ENCODE peak calls at places on chromosomes 13 and 19, in six cellular contexts. One of them, this sample, is unnamed.

GRCh38 chr13:87344176-87344575 is 327.0 kb upstream of the SLITRK5 start:
- DNase-seq in fibroblast of pulmonary artery: no peak
- DNase-seq in mucosa of descending colon: no peak
- DNase-seq in psoas muscle: no peak
- DNase-seq in neural crest cell: no peak
- DNase-seq in left ventricle myocardium inferior: no peak
- DNase-seq in this sample: no peak

GRCh38 chr19:4456566-4456842 is 1.1 kb downstream of the UBXN6 start:
- DNase-seq in fibroblast of pulmonary artery: peak
- DNase-seq in mucosa of descending colon: no peak
- DNase-seq in psoas muscle: peak
- DNase-seq in neural crest cell: no peak
- DNase-seq in left ventricle myocardium inferior: no peak
- DNase-seq in this sample: no peak

GRCh38 chr13:76533251-76533650 is 353.0 kb downstream of the KCTD12 start:
- DNase-seq in fibroblast of pulmonary artery: no peak
- DNase-seq in mucosa of descending colon: no peak
- DNase-seq in psoas muscle: no peak
- DNase-seq in neural crest cell: no peak
- DNase-seq in left ventricle myocardium inferior: no peak
- DNase-seq in this sample: no peak

GRCh38 chr13:90293793-90294361 is 1053.6 kb upstream of the MIR17HG start:
- DNase-seq in fibroblast of pulmonary artery: no peak
- DNase-seq in mucosa of descending colon: no peak
- DNase-seq in psoas muscle: no peak
- DNase-seq in neural crest cell: no peak
- DNase-seq in left ventricle myocardium inferior: no peak
- DNase-seq in this sample: no peak

GRCh38 chr19:40453151-40453735 is 9.1 kb upstream of the SERTAD3 start:
- DNase-seq in fibroblast of pulmonary artery: no peak
- DNase-seq in mucosa of descending colon: no peak
- DNase-seq in psoas muscle: no peak
- DNase-seq in neural crest cell: no peak
- DNase-seq in left ventricle myocardium inferior: no peak
- DNase-seq in this sample: no peak

GRCh38 chr19:31570718-31571117 is 221.5 kb upstream of the TSHZ3 start:
- DNase-seq in fibroblast of pulmonary artery: no peak
- DNase-seq in mucosa of descending colon: no peak
- DNase-seq in psoas muscle: no peak
- DNase-seq in neural crest cell: no peak
- DNase-seq in left ventricle myocardium inferior: no peak
- DNase-seq in this sample: no peak

GRCh38 chr13:67950594-67950993 is 720.5 kb upstream of the PCDH9 start:
- DNase-seq in fibroblast of pulmonary artery: no peak
- DNase-seq in mucosa of descending colon: no peak
- DNase-seq in psoas muscle: no peak
- DNase-seq in neural crest cell: no peak
- DNase-seq in left ventricle myocardium inferior: no peak
- DNase-seq in this sample: no peak

GRCh38 chr13:97306646-97307045 is 84.5 kb downstream of the MBNL2 start:
- DNase-seq in fibroblast of pulmonary artery: peak
- DNase-seq in mucosa of descending colon: no peak
- DNase-seq in psoas muscle: no peak
- DNase-seq in neural crest cell: no peak
- DNase-seq in left ventricle myocardium inferior: no peak
- DNase-seq in this sample: no peak

GRCh38 chr19:45693168-45693788 is 812 bp downstream of the QPCTL start:
- DNase-seq in fibroblast of pulmonary artery: peak
- DNase-seq in mucosa of descending colon: peak
- DNase-seq in psoas muscle: peak
- DNase-seq in neural crest cell: peak
- DNase-seq in left ventricle myocardium inferior: peak
- DNase-seq in this sample: peak

GRCh38 chr13:21478881-21479808 is 20.0 kb upstream of the ZDHHC20 start:
- DNase-seq in fibroblast of pulmonary artery: peak
- DNase-seq in mucosa of descending colon: no peak
- DNase-seq in psoas muscle: no peak
- DNase-seq in neural crest cell: peak
- DNase-seq in left ventricle myocardium inferior: no peak
- DNase-seq in this sample: peak

GRCh38 chr19:13163609-13164364 is 13.6 kb downstream of the IER2 start:
- DNase-seq in fibroblast of pulmonary artery: peak
- DNase-seq in mucosa of descending colon: peak
- DNase-seq in psoas muscle: peak
- DNase-seq in neural crest cell: peak
- DNase-seq in left ventricle myocardium inferior: peak
- DNase-seq in this sample: peak

GRCh38 chr19:45099465-45100201 is 6.7 kb downstream of the PPP1R37 start:
- DNase-seq in fibroblast of pulmonary artery: no peak
- DNase-seq in mucosa of descending colon: no peak
- DNase-seq in psoas muscle: peak
- DNase-seq in neural crest cell: no peak
- DNase-seq in left ventricle myocardium inferior: no peak
- DNase-seq in this sample: peak

GRCh38 chr19:20422616-20423205 is 142.9 kb downstream of the ZNF737 start:
- DNase-seq in fibroblast of pulmonary artery: peak
- DNase-seq in mucosa of descending colon: no peak
- DNase-seq in psoas muscle: peak
- DNase-seq in neural crest cell: no peak
- DNase-seq in left ventricle myocardium inferior: peak
- DNase-seq in this sample: no peak

GRCh38 chr13:48437381-48437780 is 24.5 kb upstream of the LPAR6 start:
- DNase-seq in fibroblast of pulmonary artery: peak
- DNase-seq in mucosa of descending colon: no peak
- DNase-seq in psoas muscle: peak
- DNase-seq in neural crest cell: no peak
- DNase-seq in left ventricle myocardium inferior: peak
- DNase-seq in this sample: peak

GRCh38 chr13:85896516-85897450 is 97.6 kb upstream of the SLITRK6 start:
- DNase-seq in fibroblast of pulmonary artery: no peak
- DNase-seq in mucosa of descending colon: no peak
- DNase-seq in psoas muscle: no peak
- DNase-seq in neural crest cell: no peak
- DNase-seq in left ventricle myocardium inferior: no peak
- DNase-seq in this sample: no peak
- TF ChIP-seq CTCF in fibroblast of pulmonary artery: no peak
- TF ChIP-seq CTCF in mucosa of descending colon: no peak
- TF ChIP-seq CTCF in psoas muscle: no peak
- TF ChIP-seq CTCF in neural crest cell: peak
- TF ChIP-seq CTCF in left ventricle myocardium inferior: no peak
- TF ChIP-seq CTCF in this sample: no peak

DNA sequence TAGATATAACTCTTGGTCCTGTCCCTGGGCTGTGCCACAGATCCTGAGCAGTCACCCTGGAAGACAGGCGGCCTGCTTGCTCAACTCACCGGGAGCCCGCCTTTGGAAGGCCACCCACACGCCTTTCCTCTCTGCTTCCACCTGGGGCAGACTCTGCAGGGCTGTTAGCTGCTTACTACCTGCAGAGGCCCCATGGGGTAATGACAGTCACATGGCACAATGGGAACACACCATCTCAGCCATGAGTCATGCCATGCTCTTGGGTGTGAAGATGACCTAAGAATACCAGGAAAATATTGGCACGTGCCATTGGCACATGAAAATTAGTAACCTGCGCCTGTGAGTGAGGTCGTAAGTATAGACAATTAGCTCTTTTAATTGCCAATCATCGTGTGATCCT is 108.6 kb downstream of the COL4A2 start:
- DNase-seq in fibroblast of pulmonary artery: no peak
- DNase-seq in mucosa of descending colon: no peak
- DNase-seq in psoas muscle: no peak
- DNase-seq in neural crest cell: no peak
- DNase-seq in left ventricle myocardium inferior: no peak
- DNase-seq in this sample: peak
- TF ChIP-seq CTCF in fibroblast of pulmonary artery: no peak
- TF ChIP-seq CTCF in mucosa of descending colon: no peak
- TF ChIP-seq CTCF in psoas muscle: no peak
- TF ChIP-seq CTCF in neural crest cell: no peak
- TF ChIP-seq CTCF in left ventricle myocardium inferior: no peak
- TF ChIP-seq CTCF in this sample: no peak

GRCh38 chr19:41882568-41883462 is at the start of gene ARHGEF1:
- DNase-seq in fibroblast of pulmonary artery: no peak
- DNase-seq in mucosa of descending colon: peak
- DNase-seq in psoas muscle: peak
- DNase-seq in neural crest cell: no peak
- DNase-seq in left ventricle myocardium inferior: peak
- DNase-seq in this sample: peak

GRCh38 chr19:41886761-41887710 is 4.1 kb downstream of the ARHGEF1 start:
- DNase-seq in fibroblast of pulmonary artery: no peak
- DNase-seq in mucosa of descending colon: no peak
- DNase-seq in psoas muscle: no peak
- DNase-seq in neural crest cell: no peak
- DNase-seq in left ventricle myocardium inferior: no peak
- DNase-seq in this sample: no peak

GRCh38 chr19:41880329-41880708 is 2.7 kb upstream of the ARHGEF1 start:
- DNase-seq in fibroblast of pulmonary artery: no peak
- DNase-seq in mucosa of descending colon: no peak
- DNase-seq in psoas muscle: no peak
- DNase-seq in neural crest cell: no peak
- DNase-seq in left ventricle myocardium inferior: no peak
- DNase-seq in this sample: no peak

GRCh38 chr19:41883463-41883820 is 458 bp downstream of the ARHGEF1 start:
- DNase-seq in fibroblast of pulmonary artery: no peak
- DNase-seq in mucosa of descending colon: no peak
- DNase-seq in psoas muscle: no peak
- DNase-seq in neural crest cell: no peak
- DNase-seq in left ventricle myocardium inferior: no peak
- DNase-seq in this sample: no peak

GRCh38 chr19:41883821-41884733 is 1.1 kb downstream of the ARHGEF1 start:
- DNase-seq in fibroblast of pulmonary artery: peak
- DNase-seq in mucosa of descending colon: peak
- DNase-seq in psoas muscle: peak
- DNase-seq in neural crest cell: peak
- DNase-seq in left ventricle myocardium inferior: peak
- DNase-seq in this sample: peak
- TF ChIP-seq CTCF in fibroblast of pulmonary artery: peak
- TF ChIP-seq CTCF in mucosa of descending colon: no peak
- TF ChIP-seq CTCF in psoas muscle: peak
- TF ChIP-seq CTCF in neural crest cell: no peak
- TF ChIP-seq CTCF in left ventricle myocardium inferior: peak
- TF ChIP-seq CTCF in this sample: no peak

GRCh38 chr13:114112826-114113322 is 19.5 kb downstream of the RASA3 start:
- DNase-seq in fibroblast of pulmonary artery: no peak
- DNase-seq in mucosa of descending colon: peak
- DNase-seq in psoas muscle: peak
- DNase-seq in neural crest cell: no peak
- DNase-seq in left ventricle myocardium inferior: no peak
- DNase-seq in this sample: no peak

GRCh38 chr13:114113961-114114360 is 18.5 kb downstream of the RASA3 start:
- DNase-seq in fibroblast of pulmonary artery: no peak
- DNase-seq in mucosa of descending colon: peak
- DNase-seq in psoas muscle: no peak
- DNase-seq in neural crest cell: no peak
- DNase-seq in left ventricle myocardium inferior: no peak
- DNase-seq in this sample: no peak

GRCh38 chr13:114116734-114117133 is 15.7 kb downstream of the RASA3 start:
- DNase-seq in fibroblast of pulmonary artery: no peak
- DNase-seq in mucosa of descending colon: peak
- DNase-seq in psoas muscle: no peak
- DNase-seq in neural crest cell: no peak
- DNase-seq in left ventricle myocardium inferior: no peak
- DNase-seq in this sample: no peak

GRCh38 chr13:114115796-114116195 is 16.6 kb downstream of the RASA3 start:
- DNase-seq in fibroblast of pulmonary artery: no peak
- DNase-seq in mucosa of descending colon: peak
- DNase-seq in psoas muscle: no peak
- DNase-seq in neural crest cell: no peak
- DNase-seq in left ventricle myocardium inferior: no peak
- DNase-seq in this sample: no peak

GRCh38 chr13:114115191-114115671 is 17.2 kb downstream of the RASA3 start:
- DNase-seq in fibroblast of pulmonary artery: peak
- DNase-seq in mucosa of descending colon: peak
- DNase-seq in psoas muscle: peak
- DNase-seq in neural crest cell: no peak
- DNase-seq in left ventricle myocardium inferior: no peak
- DNase-seq in this sample: peak
- TF ChIP-seq CTCF in fibroblast of pulmonary artery: peak
- TF ChIP-seq CTCF in mucosa of descending colon: no peak
- TF ChIP-seq CTCF in psoas muscle: no peak
- TF ChIP-seq CTCF in neural crest cell: no peak
- TF ChIP-seq CTCF in left ventricle myocardium inferior: peak
- TF ChIP-seq CTCF in this sample: no peak

GRCh38 chr19:7386769-7387168 is 38.0 kb downstream of the ARHGEF18 start:
- DNase-seq in fibroblast of pulmonary artery: no peak
- DNase-seq in mucosa of descending colon: no peak
- DNase-seq in psoas muscle: no peak
- DNase-seq in neural crest cell: no peak
- DNase-seq in left ventricle myocardium inferior: no peak
- DNase-seq in this sample: no peak

GRCh38 chr19:7383284-7383683 is 34.5 kb downstream of the ARHGEF18 start:
- DNase-seq in fibroblast of pulmonary artery: no peak
- DNase-seq in mucosa of descending colon: no peak
- DNase-seq in psoas muscle: no peak
- DNase-seq in neural crest cell: no peak
- DNase-seq in left ventricle myocardium inferior: no peak
- DNase-seq in this sample: no peak

GRCh38 chr19:7385062-7385461 is 36.3 kb downstream of the ARHGEF18 start:
- DNase-seq in fibroblast of pulmonary artery: no peak
- DNase-seq in mucosa of descending colon: no peak
- DNase-seq in psoas muscle: no peak
- DNase-seq in neural crest cell: no peak
- DNase-seq in left ventricle myocardium inferior: no peak
- DNase-seq in this sample: no peak

GRCh38 chr19:7382694-7383093 is 34.0 kb downstream of the ARHGEF18 start:
- DNase-seq in fibroblast of pulmonary artery: no peak
- DNase-seq in mucosa of descending colon: peak
- DNase-seq in psoas muscle: no peak
- DNase-seq in neural crest cell: no peak
- DNase-seq in left ventricle myocardium inferior: no peak
- DNase-seq in this sample: no peak

GRCh38 chr19:7386308-7386707 is 37.6 kb downstream of the ARHGEF18 start:
- DNase-seq in fibroblast of pulmonary artery: no peak
- DNase-seq in mucosa of descending colon: no peak
- DNase-seq in psoas muscle: no peak
- DNase-seq in neural crest cell: no peak
- DNase-seq in left ventricle myocardium inferior: no peak
- DNase-seq in this sample: no peak
- TF ChIP-seq CTCF in fibroblast of pulmonary artery: no peak
- TF ChIP-seq CTCF in mucosa of descending colon: no peak
- TF ChIP-seq CTCF in psoas muscle: no peak
- TF ChIP-seq CTCF in neural crest cell: no peak
- TF ChIP-seq CTCF in left ventricle myocardium inferior: no peak
- TF ChIP-seq CTCF in this sample: no peak

DNA sequence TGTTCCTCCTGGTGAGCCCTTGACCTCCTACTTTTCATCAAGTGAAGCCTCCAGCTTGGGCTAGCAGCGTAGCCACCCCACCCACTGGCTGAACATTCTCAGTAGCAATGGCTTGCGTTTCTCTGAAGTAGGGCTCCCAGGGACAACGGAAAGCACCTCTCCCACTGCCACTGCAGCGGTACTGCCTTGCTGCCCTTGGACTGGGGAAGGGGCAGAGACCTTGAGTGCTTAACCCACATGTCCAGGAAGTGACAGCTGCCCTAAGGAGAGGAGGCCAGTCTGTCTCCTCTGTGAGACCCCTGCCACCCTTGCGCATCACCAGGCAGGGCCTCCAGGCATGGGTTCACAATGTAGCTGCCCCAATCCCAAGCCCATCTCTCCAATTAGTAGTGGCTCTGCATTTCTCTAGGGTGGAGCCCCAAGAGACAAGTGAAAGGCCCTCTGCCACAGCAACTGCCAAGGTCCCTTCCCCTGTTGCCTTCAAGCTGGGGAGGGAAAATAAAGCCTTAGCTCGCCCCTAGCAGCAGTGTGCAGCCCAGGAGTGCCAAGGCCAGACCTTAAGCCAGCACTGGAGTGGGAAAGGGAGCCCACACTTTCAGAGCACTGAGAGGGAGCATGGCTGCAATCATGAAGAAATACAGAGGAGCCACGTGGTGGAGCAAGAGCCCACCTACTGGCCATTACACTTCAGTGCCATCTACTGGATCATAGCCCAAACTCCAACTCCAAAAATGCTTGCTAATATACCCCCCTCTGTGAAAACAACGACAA is 175.9 kb upstream of the TRPC4 start:
- DNase-seq in fibroblast of pulmonary artery: peak
- DNase-seq in mucosa of descending colon: no peak
- DNase-seq in psoas muscle: no peak
- DNase-seq in neural crest cell: no peak
- DNase-seq in left ventricle myocardium inferior: no peak
- DNase-seq in this sample: peak
- TF ChIP-seq CTCF in fibroblast of pulmonary artery: peak
- TF ChIP-seq CTCF in mucosa of descending colon: no peak
- TF ChIP-seq CTCF in psoas muscle: no peak
- TF ChIP-seq CTCF in neural crest cell: peak
- TF ChIP-seq CTCF in left ventricle myocardium inferior: peak
- TF ChIP-seq CTCF in this sample: peak